ENCODE peak calls at places on chromosomes 3 and 15, in seven cellular contexts. G, N, B, X, S, R and O are unnamed samples.

GRCh38 chr3:19972056-19972455 is 25.2 kb downstream of the RAB5A start:
- DNase-seq in G (no peak), N (peak), B (no peak), X (no peak), S (no peak), R (no peak), O (no peak)

GRCh38 chr3:185630182-185630622 is 44.1 kb downstream of the SENP2 start:
- DNase-seq in G (no peak), N (no peak), B (no peak), X (no peak), S (peak), R (no peak), O (no peak)

GRCh38 chr15:52783929-52784798 is 6.0 kb downstream of the ONECUT1 start:
- DNase-seq in G (no peak), N (no peak), B (no peak), X (no peak), S (no peak), R (no peak), O (no peak)

GRCh38 chr15:31016446-31016915 is 25.1 kb upstream of the MTMR10 start:
- DNase-seq in G (no peak), N (no peak), B (no peak), X (no peak), S (no peak), R (no peak), O (no peak)

GRCh38 chr3:128475355-128475754 is 8.7 kb upstream of the DNAJB8 start:
- DNase-seq in G (no peak), N (no peak), B (no peak), X (no peak), S (no peak), R (no peak), O (no peak)

GRCh38 chr3:197367081-197367780 is 68.8 kb upstream of the DLG1 start:
- DNase-seq in G (no peak), N (peak), B (peak), X (no peak), S (no peak), R (no peak), O (no peak)

GRCh38 chr15:39430389-39430788 is 150.5 kb upstream of the THBS1 start:
- DNase-seq in G (no peak), N (no peak), B (no peak), X (no peak), S (no peak), R (no peak), O (no peak)

GRCh38 chr15:56837281-56837680 is 81.2 kb upstream of the TCF12 start:
- DNase-seq in G (no peak), N (no peak), B (no peak), X (no peak), S (no peak), R (no peak), O (no peak)

GRCh38 chr3:53254810-53255359 is 937 bp downstream of the TKT start:
- DNase-seq in G (peak), N (no peak), B (peak), X (peak), S (peak), R (peak), O (peak)

GRCh38 chr3:32307591-32307990 is 69.1 kb downstream of the CMTM8 start:
- DNase-seq in G (no peak), N (no peak), B (no peak), X (no peak), S (no peak), R (no peak), O (no peak)

GRCh38 chr3:10242182-10243065 is 5.8 kb upstream of the TATDN2 start:
- DNase-seq in G (peak), N (no peak), B (no peak), X (peak), S (no peak), R (peak), O (no peak)

GRCh38 chr3:178189854-178190253 is 346.4 kb upstream of the KCNMB2 start:
- DNase-seq in G (no peak), N (no peak), B (no peak), X (no peak), S (no peak), R (no peak), O (no peak)

GRCh38 chr3:100023150-100023549 is 91.2 kb downstream of the FILIP1L start:
- DNase-seq in G (no peak), N (no peak), B (peak), X (no peak), S (no peak), R (no peak), O (no peak)

GRCh38 chr3:126484148-126484547 is 8.5 kb upstream of the ZXDC start:
- DNase-seq in G (no peak), N (no peak), B (no peak), X (no peak), S (no peak), R (no peak), O (no peak)

GRCh38 chr15:72375846-72376581 is at the start of gene HEXA:
- DNase-seq in G (peak), N (peak), B (peak), X (peak), S (peak), R (peak), O (peak)

GRCh38 chr3:10467904-10468610 is 37.3 kb downstream of the ATP2B2 start:
- DNase-seq in G (no peak), N (no peak), B (peak), X (no peak), S (no peak), R (no peak), O (no peak)

GRCh38 chr3:36674816-36675215 is 89.5 kb downstream of the DCLK3 start:
- DNase-seq in G (no peak), N (no peak), B (no peak), X (no peak), S (no peak), R (no peak), O (no peak)

GRCh38 chr3:126439346-126439967 is 36.2 kb downstream of the ZXDC start:
- DNase-seq in G (no peak), N (no peak), B (no peak), X (no peak), S (no peak), R (no peak), O (no peak)

GRCh38 chr3:194497799-194498575 is 11.2 kb upstream of the ATP13A3 start:
- DNase-seq in G (no peak), N (no peak), B (no peak), X (no peak), S (no peak), R (no peak), O (no peak)

GRCh38 chr3:36707623-36708409 is 56.5 kb downstream of the DCLK3 start:
- DNase-seq in G (peak), N (no peak), B (no peak), X (no peak), S (no peak), R (no peak), O (no peak)

GRCh38 chr3:38601971-38602550 is 47.4 kb downstream of the SCN5A start:
- DNase-seq in G (no peak), N (no peak), B (no peak), X (no peak), S (no peak), R (no peak), O (no peak)

GRCh38 chr15:48861813-48862431 is 16.0 kb upstream of the EID1 start:
- DNase-seq in G (peak), N (no peak), B (peak), X (no peak), S (no peak), R (no peak), O (no peak)